ENCODE peak calls at places on chromosomes 16 and 17, in four cellular contexts. D is K562, L is GM12878, U is HepG2. Y is an unnamed sample.

GRCh38 chr16:1244881-1245280 is 4.4 kb downstream of the TPSAB1 start:
- DNase-seq in D (no peak), L (no peak), U (no peak), Y (no peak)

GRCh38 chr17:73773702-73774101 is 129.5 kb upstream of the SDK2 start:
- DNase-seq in D (no peak), L (no peak), U (no peak), Y (no peak)

GRCh38 chr17:48054238-48055185 is 6.4 kb downstream of the NFE2L1 start:
- DNase-seq in D (peak), L (no peak), U (no peak), Y (peak)

GRCh38 chr16:84603115-84603816 is 14.6 kb downstream of the COTL1 start:
- DNase-seq in D (no peak), L (no peak), U (no peak), Y (no peak)

GRCh38 chr16:85347213-85347591 is 234.9 kb upstream of the CIBAR2 start:
- DNase-seq in D (peak), L (no peak), U (peak), Y (no peak)

GRCh38 chr16:58883131-58883530 is 149.0 kb upstream of the GOT2 start:
- DNase-seq in D (no peak), L (no peak), U (no peak), Y (no peak)

GRCh38 chr17:50556803-50557202 is 3.7 kb upstream of the CACNA1G start:
- DNase-seq in D (no peak), L (no peak), U (no peak), Y (no peak)

GRCh38 chr17:80259642-80260535 is 763 bp upstream of the RNF213 start:
- DNase-seq in D (peak), L (no peak), U (peak), Y (peak)

GRCh38 chr17:55743103-55743679 is 7.7 kb upstream of the PCTP start:
- DNase-seq in D (no peak), L (no peak), U (peak), Y (no peak)

GRCh38 chr16:68259007-68259406 is 5.3 kb upstream of the SLC7A6 start:
- DNase-seq in D (no peak), L (no peak), U (no peak), Y (no peak)

GRCh38 chr16:75443301-75443700 is 10.0 kb upstream of the CFDP1 start:
- DNase-seq in D (no peak), L (no peak), U (no peak), Y (no peak)

GRCh38 chr17:80992948-80993624 is 1.4 kb downstream of the CHMP6 start:
- DNase-seq in D (peak), L (no peak), U (no peak), Y (no peak)

GRCh38 chr16:46911650-46912049 is 27.5 kb downstream of the GPT2 start:
- DNase-seq in D (no peak), L (no peak), U (no peak), Y (no peak)

GRCh38 chr16:81292936-81293335 is 21.8 kb upstream of the GAN start:
- DNase-seq in D (no peak), L (no peak), U (no peak), Y (no peak)

GRCh38 chr16:68426355-68426652 is 22.0 kb downstream of the SMPD3 start:
- DNase-seq in D (no peak), L (no peak), U (no peak), Y (no peak)

GRCh38 chr17:69762359-69762758 is 312.7 kb upstream of the KCNJ16 start:
- DNase-seq in D (no peak), L (no peak), U (no peak), Y (no peak)

GRCh38 chr16:28983644-28984043 is 1.2 kb upstream of the LAT start:
- DNase-seq in D (no peak), L (no peak), U (no peak), Y (no peak)

GRCh38 chr16:74049027-74049426 is 247.6 kb upstream of the PSMD7 start:
- DNase-seq in D (no peak), L (no peak), U (no peak), Y (no peak)

GRCh38 chr16:70715113-70715711 is 29.4 kb upstream of the MTSS2 start:
- DNase-seq in D (peak), L (no peak), U (no peak), Y (no peak)

GRCh38 chr16:15990902-15991301 is 41.5 kb downstream of the ABCC1 start:
- DNase-seq in D (peak), L (no peak), U (no peak), Y (no peak)

GRCh38 chr17:8485491-8485890 is 49.8 kb downstream of the NDEL1 start:
- DNase-seq in D (no peak), L (no peak), U (no peak), Y (no peak)

GRCh38 chr17:81537343-81537855 is 9.2 kb downstream of the FSCN2 start:
- DNase-seq in D (peak), L (no peak), U (no peak), Y (no peak)

GRCh38 chr16:86037999-86038922 is 139.3 kb downstream of the IRF8 start:
- DNase-seq in D (no peak), L (no peak), U (no peak), Y (no peak)

GRCh38 chr16:87387942-87388817 is 4.0 kb upstream of the MAP1LC3B start:
- DNase-seq in D (peak), L (peak), U (peak), Y (peak)

GRCh38 chr17:42679001-42679491 is 2.3 kb upstream of the PLEKHH3 start:
- DNase-seq in D (peak), L (no peak), U (peak), Y (no peak)

GRCh38 chr17:2466936-2467335 is 44.8 kb downstream of the METTL16 start:
- DNase-seq in D (no peak), L (no peak), U (no peak), Y (no peak)

GRCh38 chr16:54822502-54823291 is 108.0 kb upstream of the IRX5 start:
- DNase-seq in D (no peak), L (no peak), U (no peak), Y (no peak)

GRCh38 chr17:58335779-58336455 is 7.3 kb upstream of the TSPOAP1 start:
- DNase-seq in D (no peak), L (peak), U (peak), Y (no peak)

GRCh38 chr17:58677204-58677880 is 14.5 kb downstream of the TEX14 start:
- DNase-seq in D (no peak), L (no peak), U (no peak), Y (no peak)

GRCh38 chr16:60642956-60643355 is 1393.3 kb downstream of the CDH8 start:
- DNase-seq in D (no peak), L (no peak), U (no peak), Y (no peak)

GRCh38 chr16:2335286-2335895 is 5.1 kb downstream of the ABCA3 start:
- DNase-seq in D (no peak), L (no peak), U (no peak), Y (no peak)

GRCh38 chr16:90047714-90048346 is 28.6 kb upstream of the DBNDD1 start:
- DNase-seq in D (peak), L (no peak), U (no peak), Y (no peak)

GRCh38 chr16:66551788-66552287 is 538 bp upstream of the CKLF start:
- DNase-seq in D (no peak), L (no peak), U (no peak), Y (no peak)
- TF ChIP-seq ATF2 in D (no peak), L (no peak), U (no peak), Y (no peak)

GRCh38 chr16:22162658-22163009 is 328 bp downstream of the SDR42E2 start:
- DNase-seq in D (no peak), L (no peak), U (no peak), Y (no peak)

GRCh38 chr16:22161401-22161800 is 905 bp upstream of the SDR42E2 start:
- DNase-seq in D (no peak), L (no peak), U (no peak), Y (no peak)

GRCh38 chr16:22163806-22164205 is 1.5 kb downstream of the SDR42E2 start:
- DNase-seq in D (no peak), L (no peak), U (peak), Y (no peak)

GRCh38 chr16:22164482-22164881 is 2.2 kb downstream of the SDR42E2 start:
- DNase-seq in D (no peak), L (no peak), U (no peak), Y (no peak)

GRCh38 chr16:22161999-22162657 is at the start of gene SDR42E2:
- DNase-seq in D (peak), L (no peak), U (no peak), Y (peak)
- TF ChIP-seq JUND in D (no peak), L (no peak), U (no peak), Y (no peak)

GRCh38 chr16:4913774-4914525 is 23.0 kb downstream of the PPL start:
- DNase-seq in D (no peak), L (no peak), U (no peak), Y (no peak)

GRCh38 chr16:4909825-4910224 is 27.1 kb downstream of the PPL start:
- DNase-seq in D (no peak), L (no peak), U (no peak), Y (no peak)

GRCh38 chr16:4913130-4913773 is 23.7 kb downstream of the PPL start:
- DNase-seq in D (no peak), L (no peak), U (no peak), Y (no peak)

GRCh38 chr16:4910828-4911227 is 26.1 kb downstream of the PPL start:
- DNase-seq in D (no peak), L (no peak), U (no peak), Y (no peak)

DNA sequence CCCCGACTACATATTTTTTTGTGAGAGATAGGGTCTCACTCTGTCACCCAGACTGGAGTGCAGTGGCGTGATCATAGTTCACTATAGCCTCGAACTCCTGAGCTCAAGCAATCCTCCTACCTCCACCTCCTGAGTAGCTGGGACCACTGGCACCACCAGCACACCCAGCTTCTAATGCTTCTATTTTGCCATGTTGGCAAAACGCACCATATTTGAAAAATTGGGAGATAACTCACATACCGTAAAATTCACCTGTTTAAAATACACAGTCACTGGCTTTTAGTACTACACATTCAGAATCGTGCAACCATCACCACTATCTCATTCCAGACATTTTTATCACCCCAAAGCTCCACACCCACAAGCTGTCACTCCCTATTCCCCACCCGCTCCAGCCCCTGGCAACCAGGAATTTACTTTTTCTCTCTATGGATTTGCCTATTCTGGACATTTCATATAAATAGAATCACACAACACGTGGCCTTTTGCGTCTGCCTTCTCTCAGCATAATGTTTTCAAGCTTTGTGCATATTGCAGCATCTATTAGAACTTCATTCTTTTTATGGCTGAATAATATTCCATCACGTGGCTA is 25.0 kb downstream of the PPL start:
- DNase-seq in D (no peak), L (no peak), U (peak), Y (no peak)
- TF ChIP-seq ZNF274 in D (no peak), L (no peak), U (no peak), Y (no peak)

GRCh38 chr17:4409659-4410058 is 24.1 kb upstream of the SPNS3 start:
- DNase-seq in D (no peak), L (no peak), U (no peak), Y (no peak)
- TF ChIP-seq ATF2 in D (no peak), L (no peak), U (no peak), Y (no peak)

DNA sequence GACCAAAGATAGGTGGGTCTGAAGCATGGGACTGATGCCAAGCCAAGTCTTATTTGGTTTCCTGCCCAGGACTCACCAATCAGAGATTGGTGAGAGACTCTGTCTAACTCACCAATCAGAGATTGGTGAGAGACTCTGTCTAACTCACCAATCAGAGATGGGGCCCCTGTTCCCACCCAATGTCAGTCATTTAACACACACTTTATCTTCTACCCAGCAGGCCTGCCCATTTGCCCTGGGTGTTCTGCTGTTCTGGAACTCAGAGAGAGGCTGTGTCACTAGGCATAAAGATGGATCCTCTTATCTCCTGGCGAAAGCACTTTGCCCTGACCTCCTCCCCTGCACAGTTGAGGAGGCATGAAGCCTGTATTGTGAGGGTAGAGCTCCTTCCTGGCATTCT is 5.4 kb upstream of the RHOT1 start:
- DNase-seq in D (no peak), L (no peak), U (no peak), Y (no peak)
- TF ChIP-seq JUND in D (no peak), L (no peak), U (no peak), Y (no peak)

GRCh38 chr17:6098050-6098449 is 27.9 kb downstream of the WSCD1 start:
- DNase-seq in D (no peak), L (no peak), U (no peak), Y (no peak)

GRCh38 chr17:6098466-6099180 is 28.4 kb downstream of the WSCD1 start:
- DNase-seq in D (no peak), L (no peak), U (no peak), Y (no peak)

GRCh38 chr17:6096201-6097004 is 26.2 kb downstream of the WSCD1 start:
- DNase-seq in D (no peak), L (no peak), U (no peak), Y (no peak)

GRCh38 chr17:6095501-6095900 is 25.3 kb downstream of the WSCD1 start:
- DNase-seq in D (no peak), L (no peak), U (no peak), Y (no peak)

DNA sequence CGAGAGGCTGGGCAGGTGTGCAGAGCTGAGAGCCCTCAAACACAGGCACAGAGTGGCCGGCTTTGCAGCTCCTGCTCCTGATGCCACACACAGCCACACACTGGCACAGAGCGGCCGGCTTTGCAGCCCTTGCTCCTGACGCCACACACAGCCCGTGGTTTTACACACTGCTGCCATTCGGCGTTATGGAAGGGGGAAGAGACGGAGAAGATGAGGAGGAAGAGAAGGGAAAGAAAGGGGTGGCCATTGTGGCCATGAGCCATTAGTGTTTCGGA is 26.8 kb downstream of the WSCD1 start:
- DNase-seq in D (no peak), L (no peak), U (no peak), Y (no peak)
- TF ChIP-seq ZNF274 in D (no peak), L (no peak), U (no peak), Y (no peak)

GRCh38 chr17:76889323-76889722 is 21.1 kb downstream of the MGAT5B start:
- DNase-seq in D (no peak), L (no peak), U (no peak), Y (no peak)
- TF ChIP-seq ATF2 in D (no peak), L (no peak), U (no peak), Y (no peak)